ENCODE peak calls at places on chromosomes 16 and 17, in six cellular contexts. T is adrenal gland, Y is stomach, U is MM.1S, C is lower leg skin, D is psoas muscle. J is an unnamed sample.

GRCh38 chr17:2634361-2634960 is 41.0 kb downstream of the PAFAH1B1 start:
- DNase-seq in T (no peak), Y (peak; percentile 38), U (no peak), C (no peak), D (peak; percentile 67), J (no peak)

GRCh38 chr16:58292886-58293285 is 1.9 kb downstream of the PRSS54 start:
- DNase-seq in T (no peak), Y (no peak), U (no peak), C (no peak), D (no peak), J (no peak)

GRCh38 chr16:28873543-28874201 is 4.6 kb upstream of the ATP2A1 start:
- DNase-seq in T (no peak), Y (no peak), U (peak; percentile 21), C (no peak), D (peak; percentile 65), J (peak; percentile 47)

GRCh38 chr17:16915752-16916556 is 56.0 kb downstream of the TNFRSF13B start:
- DNase-seq in T (no peak), Y (peak; percentile 67), U (peak; percentile 84), C (peak; percentile 84), D (no peak), J (peak; percentile 84)

GRCh38 chr16:10938321-10938720 is 3.9 kb downstream of the DEXI start:
- DNase-seq in T (no peak), Y (no peak), U (no peak), C (no peak), D (no peak), J (peak; percentile 62)

GRCh38 chr17:63996430-63997182 is 1.5 kb upstream of the PRR29 start:
- DNase-seq in T (no peak), Y (no peak), U (no peak), C (peak; percentile 54), D (no peak), J (no peak)

GRCh38 chr17:66580601-66581385 is 254.1 kb upstream of the CACNG5 start:
- DNase-seq in T (peak; percentile 55), Y (peak; percentile 34), U (no peak), C (no peak), D (no peak), J (no peak)

GRCh38 chr16:9949396-9949795 is 232.8 kb downstream of the GRIN2A start:
- DNase-seq in T (no peak), Y (no peak), U (no peak), C (no peak), D (no peak), J (no peak)

GRCh38 chr16:4802659-4803287 is 340 bp upstream of the ROGDI start:
- DNase-seq in T (peak; percentile 94), Y (peak; percentile 93), U (peak; percentile 83), C (peak; percentile 98), D (peak; percentile 96), J (peak; percentile 93)

GRCh38 chr17:73521376-73521775 is 122.9 kb downstream of the SDK2 start:
- DNase-seq in T (no peak), Y (no peak), U (no peak), C (no peak), D (peak; percentile 6), J (no peak)

GRCh38 chr17:19939993-19940721 is 37.5 kb downstream of the AKAP10 start:
- DNase-seq in T (no peak), Y (no peak), U (no peak), C (no peak), D (no peak), J (no peak)

DNA sequence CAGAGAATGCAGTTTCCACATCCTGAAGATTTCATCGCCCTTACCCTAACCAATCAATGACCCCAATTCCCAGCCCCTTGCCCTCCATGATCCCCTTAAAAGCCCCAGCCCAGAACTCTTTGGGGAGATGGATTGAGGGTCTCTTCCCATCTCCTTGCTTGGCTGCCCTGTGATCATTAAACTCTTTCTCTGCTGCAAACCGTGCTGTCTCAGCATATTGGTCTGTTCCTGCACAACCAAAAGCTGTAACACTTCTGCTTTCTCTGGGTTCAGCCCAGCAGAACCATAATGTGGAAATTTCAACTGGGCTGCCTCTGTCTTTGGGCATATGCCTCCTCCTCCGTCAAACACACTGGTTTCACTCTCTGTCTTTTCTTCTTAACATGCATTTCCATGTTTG is 67.0 kb upstream of the NLRP1 start:
- DNase-seq in T (no peak), Y (no peak), U (no peak), C (no peak), D (no peak), J (no peak)
- H3K4me3 ChIP-seq in T (no peak overlapping the region), Y (no peak overlapping the region), U (no peak overlapping the region), C (no peak overlapping the region), D (no peak overlapping the region), J (no peak overlapping the region)

DNA sequence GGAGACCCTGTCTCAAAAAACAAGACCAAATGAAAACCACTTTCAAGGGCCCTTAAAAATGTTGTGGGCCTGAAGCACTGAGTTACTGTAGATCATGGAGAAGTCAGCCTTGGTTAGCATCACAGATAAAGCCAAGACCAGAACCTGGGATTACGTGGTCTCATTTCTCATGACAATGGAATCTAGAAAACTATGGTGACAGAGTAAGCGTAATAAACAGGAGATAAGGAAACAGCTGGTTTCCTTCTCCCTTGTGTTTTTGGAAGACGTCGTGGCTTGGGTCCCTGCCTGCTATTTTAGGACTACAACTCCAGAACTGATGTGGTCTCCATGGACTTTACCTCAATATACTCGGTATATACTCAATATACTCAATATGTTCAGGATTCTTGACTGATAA is 180.7 kb upstream of the ZFHX3 start:
- DNase-seq in T (no peak), Y (no peak), U (no peak), C (no peak), D (no peak), J (no peak)
- TF ChIP-seq CTCF in T (no peak), Y (no peak), U (no peak), C (no peak), D (no peak), J (no peak)

DNA sequence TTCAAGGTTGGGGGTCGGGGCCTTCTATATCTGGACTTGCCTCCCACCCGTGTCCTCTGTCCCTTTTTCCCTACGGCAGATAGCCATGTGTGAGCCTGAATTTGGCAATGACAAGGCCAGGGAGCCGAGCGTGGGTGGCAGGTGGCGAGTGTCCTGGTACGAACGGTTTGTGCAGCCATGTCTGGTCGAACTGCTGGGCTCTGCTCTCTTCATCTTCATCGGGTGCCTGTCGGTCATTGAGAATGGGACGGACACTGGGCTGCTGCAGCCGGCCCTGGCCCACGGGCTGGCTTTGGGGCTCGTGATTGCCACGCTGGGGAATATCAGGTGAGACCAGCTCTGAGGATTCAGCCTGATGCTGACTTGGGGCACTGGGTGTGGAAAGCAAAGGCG is 368 bp downstream of the AQP8 start:
- DNase-seq in T (no peak), Y (no peak), U (no peak), C (no peak), D (no peak), J (no peak)
- H3K4me3 ChIP-seq in T (no peak overlapping the region), Y (no peak overlapping the region), U (no peak overlapping the region), C (no peak overlapping the region), D (no peak overlapping the region), J (no peak overlapping the region)

GRCh38 chr17:61451538-61452300 is 503 bp upstream of the TBX4 start:
- DNase-seq in T (no peak), Y (no peak), U (no peak), C (no peak), D (peak; percentile 51), J (no peak)

GRCh38 chr17:61449707-61450640 is 2.2 kb upstream of the TBX4 start:
- DNase-seq in T (no peak), Y (no peak), U (no peak), C (no peak), D (no peak), J (no peak)

GRCh38 chr17:61453563-61453962 is 1.3 kb downstream of the TBX4 start:
- DNase-seq in T (no peak), Y (no peak), U (no peak), C (no peak), D (no peak), J (no peak)

GRCh38 chr17:61452301-61453290 is at the start of gene TBX4:
- DNase-seq in T (no peak), Y (no peak), U (no peak), C (no peak), D (no peak), J (no peak)

DNA sequence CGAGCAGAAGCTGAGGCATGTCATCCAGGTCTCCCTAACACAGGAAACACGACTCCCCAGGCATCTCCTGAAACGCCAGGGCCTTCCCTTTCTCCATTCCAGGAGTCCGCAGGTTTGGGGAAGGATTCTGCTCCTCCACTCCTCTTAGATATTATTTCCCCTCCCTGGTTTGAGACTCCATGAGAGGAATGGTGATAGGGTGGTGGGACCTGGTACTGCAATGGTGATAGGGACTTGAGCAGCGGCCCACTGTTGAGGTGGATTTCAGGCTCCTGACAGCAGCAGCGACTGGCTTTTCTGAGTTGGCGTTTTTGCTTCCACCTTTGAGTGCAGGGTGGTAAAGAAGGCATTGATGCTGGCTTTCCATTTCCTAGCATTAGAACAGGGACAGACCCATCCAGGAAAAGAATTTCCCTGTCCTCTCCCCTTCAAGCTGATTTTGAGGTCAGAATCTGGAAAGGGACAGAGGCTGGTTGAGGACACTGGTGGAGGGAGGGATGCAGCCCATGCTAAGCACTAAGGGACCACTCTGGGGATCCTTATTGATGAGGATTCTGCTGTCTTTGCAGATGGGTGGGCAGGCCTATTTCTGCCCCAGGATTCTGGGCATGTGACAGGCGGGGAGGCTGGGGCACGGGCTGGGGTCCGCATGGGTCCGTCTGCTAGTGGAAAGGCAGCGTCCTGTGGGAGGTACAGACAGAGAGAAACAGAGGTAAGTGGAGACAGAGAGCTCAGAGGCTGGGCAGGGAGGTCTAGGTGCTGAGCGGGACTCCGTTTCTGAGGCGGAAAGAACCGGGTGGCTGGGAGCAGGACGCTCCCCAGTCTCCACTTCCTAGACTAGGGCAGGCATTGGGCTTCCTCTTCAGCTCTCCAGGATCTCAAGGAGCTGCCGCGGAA is 1.3 kb upstream of the TBX4 start:
- DNase-seq in T (no peak), Y (no peak), U (no peak), C (no peak), D (no peak), J (no peak)
- TF ChIP-seq CTCF in T (no peak), Y (no peak), U (no peak), C (no peak), D (no peak), J (no peak)